ENCODE peak calls at places on chromosomes 4 and X, in nine cellular contexts. One of them, this sample, is unnamed.

GRCh38 chrX:8868906-8869305 is 67.7 kb upstream of the FAM9A start:
- DNase-seq in DMS79 treated with DMSO at 0.1 percent for 48 hours: no peak
- DNase-seq in activated naive CD8-positive, alpha-beta T cell treated with anti-CD3 and anti-CD28 coated beads, Interleukin-2, amount 10 ng/mL, durations not matched to agents 7 days and 5 days: no peak
- DNase-seq in GM10248: no peak
- DNase-seq in CD8-positive, alpha-beta memory T cell: no peak
- DNase-seq in MCF 10A: peak
- DNase-seq in HT1080: peak
- DNase-seq in HFFc6: peak
- DNase-seq in midbrain: peak
- DNase-seq in this sample: no peak

GRCh38 chrX:10685923-10686595 is 65.7 kb upstream of the MID1 start:
- DNase-seq in DMS79 treated with DMSO at 0.1 percent for 48 hours: no peak
- DNase-seq in activated naive CD8-positive, alpha-beta T cell treated with anti-CD3 and anti-CD28 coated beads, Interleukin-2, amount 10 ng/mL, durations not matched to agents 7 days and 5 days: no peak
- DNase-seq in GM10248: no peak
- DNase-seq in CD8-positive, alpha-beta memory T cell: no peak
- DNase-seq in MCF 10A: no peak
- DNase-seq in HT1080: peak
- DNase-seq in HFFc6: peak
- DNase-seq in midbrain: no peak
- DNase-seq in this sample: no peak

GRCh38 chrX:20374866-20375530 is 108.3 kb upstream of the RPS6KA3 start:
- DNase-seq in DMS79 treated with DMSO at 0.1 percent for 48 hours: peak
- DNase-seq in activated naive CD8-positive, alpha-beta T cell treated with anti-CD3 and anti-CD28 coated beads, Interleukin-2, amount 10 ng/mL, durations not matched to agents 7 days and 5 days: no peak
- DNase-seq in GM10248: no peak
- DNase-seq in CD8-positive, alpha-beta memory T cell: no peak
- DNase-seq in MCF 10A: no peak
- DNase-seq in HT1080: no peak
- DNase-seq in HFFc6: no peak
- DNase-seq in midbrain: no peak
- DNase-seq in this sample: no peak

GRCh38 chr4:74873545-74874295 is 59.2 kb upstream of the PARM1 start:
- DNase-seq in DMS79 treated with DMSO at 0.1 percent for 48 hours: peak
- DNase-seq in activated naive CD8-positive, alpha-beta T cell treated with anti-CD3 and anti-CD28 coated beads, Interleukin-2, amount 10 ng/mL, durations not matched to agents 7 days and 5 days: no peak
- DNase-seq in GM10248: peak
- DNase-seq in CD8-positive, alpha-beta memory T cell: no peak
- DNase-seq in MCF 10A: no peak
- DNase-seq in HT1080: no peak
- DNase-seq in HFFc6: no peak
- DNase-seq in midbrain: no peak
- DNase-seq in this sample: no peak

GRCh38 chr4:89368855-89369254 is 61.3 kb upstream of the GPRIN3 start:
- DNase-seq in DMS79 treated with DMSO at 0.1 percent for 48 hours: no peak
- DNase-seq in activated naive CD8-positive, alpha-beta T cell treated with anti-CD3 and anti-CD28 coated beads, Interleukin-2, amount 10 ng/mL, durations not matched to agents 7 days and 5 days: no peak
- DNase-seq in GM10248: no peak
- DNase-seq in CD8-positive, alpha-beta memory T cell: no peak
- DNase-seq in MCF 10A: no peak
- DNase-seq in HT1080: no peak
- DNase-seq in HFFc6: no peak
- DNase-seq in midbrain: peak
- DNase-seq in this sample: no peak

GRCh38 chr4:48906283-48907173 is at the start of gene OCIAD2:
- DNase-seq in DMS79 treated with DMSO at 0.1 percent for 48 hours: peak
- DNase-seq in activated naive CD8-positive, alpha-beta T cell treated with anti-CD3 and anti-CD28 coated beads, Interleukin-2, amount 10 ng/mL, durations not matched to agents 7 days and 5 days: peak
- DNase-seq in GM10248: peak
- DNase-seq in CD8-positive, alpha-beta memory T cell: peak
- DNase-seq in MCF 10A: peak
- DNase-seq in HT1080: peak
- DNase-seq in HFFc6: no peak
- DNase-seq in midbrain: no peak
- DNase-seq in this sample: peak

GRCh38 chr4:75633846-75634245 is 3.5 kb upstream of the CDKL2 start:
- DNase-seq in DMS79 treated with DMSO at 0.1 percent for 48 hours: no peak
- DNase-seq in activated naive CD8-positive, alpha-beta T cell treated with anti-CD3 and anti-CD28 coated beads, Interleukin-2, amount 10 ng/mL, durations not matched to agents 7 days and 5 days: no peak
- DNase-seq in GM10248: no peak
- DNase-seq in CD8-positive, alpha-beta memory T cell: no peak
- DNase-seq in MCF 10A: peak
- DNase-seq in HT1080: peak
- DNase-seq in HFFc6: peak
- DNase-seq in midbrain: no peak
- DNase-seq in this sample: no peak

GRCh38 chr4:4333265-4333706 is 43.2 kb downstream of the ZBTB49 start:
- DNase-seq in DMS79 treated with DMSO at 0.1 percent for 48 hours: no peak
- DNase-seq in activated naive CD8-positive, alpha-beta T cell treated with anti-CD3 and anti-CD28 coated beads, Interleukin-2, amount 10 ng/mL, durations not matched to agents 7 days and 5 days: no peak
- DNase-seq in GM10248: no peak
- DNase-seq in CD8-positive, alpha-beta memory T cell: no peak
- DNase-seq in MCF 10A: peak
- DNase-seq in HT1080: peak
- DNase-seq in HFFc6: peak
- DNase-seq in midbrain: no peak
- DNase-seq in this sample: no peak

This sample was measured in left colon.